ENCODE peak calls at places on chromosomes 4 and X, in nine cellular contexts. One of them, this sample, is unnamed.
A peak's percentile ranks its signal among the peaks of the same experiment; 100 is the strongest.

GRCh38 chr4:124325676-124326075 is 386.9 kb downstream of the ANKRD50 start:
- DNase-seq in activated gamma-delta T cell treated with Interleukin-2 at 50 U/mL for 16 hours: no peak
- DNase-seq in NCI-H1092 treated with DMSO at 0.1 percent for 48 hours: no peak
- DNase-seq in activated CD4-positive, alpha-beta T cell treated with anti-CD3 and anti-CD28 coated beads, Interleukin-2, amount 50 U/mL, for 1 hour: no peak
- DNase-seq in EL: no peak
- DNase-seq in HTR-8/SVneo: no peak
- DNase-seq in GM10248: no peak
- DNase-seq in astrocyte of the spinal cord: no peak
- DNase-seq in T-helper 1 cell: no peak
- DNase-seq in this sample: no peak

GRCh38 chr4:173415885-173416658 is 17.2 kb upstream of the SCRG1 start:
- DNase-seq in activated gamma-delta T cell treated with Interleukin-2 at 50 U/mL for 16 hours: no peak
- DNase-seq in NCI-H1092 treated with DMSO at 0.1 percent for 48 hours: no peak
- DNase-seq in activated CD4-positive, alpha-beta T cell treated with anti-CD3 and anti-CD28 coated beads, Interleukin-2, amount 50 U/mL, for 1 hour: no peak
- DNase-seq in EL: no peak
- DNase-seq in HTR-8/SVneo: no peak
- DNase-seq in GM10248: no peak
- DNase-seq in astrocyte of the spinal cord: no peak
- DNase-seq in T-helper 1 cell: no peak
- DNase-seq in this sample: peak; percentile 78

GRCh38 chr4:172998527-172999469 is 169.8 kb upstream of the GALNT7 start:
- DNase-seq in activated gamma-delta T cell treated with Interleukin-2 at 50 U/mL for 16 hours: no peak
- DNase-seq in NCI-H1092 treated with DMSO at 0.1 percent for 48 hours: no peak
- DNase-seq in activated CD4-positive, alpha-beta T cell treated with anti-CD3 and anti-CD28 coated beads, Interleukin-2, amount 50 U/mL, for 1 hour: no peak
- DNase-seq in EL: peak; percentile 30
- DNase-seq in HTR-8/SVneo: peak; percentile 22
- DNase-seq in GM10248: no peak
- DNase-seq in astrocyte of the spinal cord: peak; percentile 88
- DNase-seq in T-helper 1 cell: no peak
- DNase-seq in this sample: peak; percentile 34

GRCh38 chrX:39559229-39559628 is 538.5 kb downstream of the BCOR start:
- DNase-seq in activated gamma-delta T cell treated with Interleukin-2 at 50 U/mL for 16 hours: no peak
- DNase-seq in NCI-H1092 treated with DMSO at 0.1 percent for 48 hours: no peak
- DNase-seq in activated CD4-positive, alpha-beta T cell treated with anti-CD3 and anti-CD28 coated beads, Interleukin-2, amount 50 U/mL, for 1 hour: no peak
- DNase-seq in EL: peak; percentile 53
- DNase-seq in HTR-8/SVneo: no peak
- DNase-seq in GM10248: no peak
- DNase-seq in astrocyte of the spinal cord: peak; percentile 17
- DNase-seq in T-helper 1 cell: no peak
- DNase-seq in this sample: no peak

GRCh38 chrX:1932231-1932630 is 317.4 kb downstream of the ASMT start:
- DNase-seq in activated gamma-delta T cell treated with Interleukin-2 at 50 U/mL for 16 hours: no peak
- DNase-seq in NCI-H1092 treated with DMSO at 0.1 percent for 48 hours: no peak
- DNase-seq in activated CD4-positive, alpha-beta T cell treated with anti-CD3 and anti-CD28 coated beads, Interleukin-2, amount 50 U/mL, for 1 hour: no peak
- DNase-seq in EL: no peak
- DNase-seq in HTR-8/SVneo: no peak
- DNase-seq in GM10248: no peak
- DNase-seq in astrocyte of the spinal cord: peak; percentile 54
- DNase-seq in T-helper 1 cell: no peak
- DNase-seq in this sample: peak; percentile 98

GRCh38 chr4:59222231-59222630 is 1977.9 kb upstream of the ADGRL3 start:
- DNase-seq in activated gamma-delta T cell treated with Interleukin-2 at 50 U/mL for 16 hours: no peak
- DNase-seq in NCI-H1092 treated with DMSO at 0.1 percent for 48 hours: no peak
- DNase-seq in activated CD4-positive, alpha-beta T cell treated with anti-CD3 and anti-CD28 coated beads, Interleukin-2, amount 50 U/mL, for 1 hour: no peak
- DNase-seq in EL: no peak
- DNase-seq in HTR-8/SVneo: no peak
- DNase-seq in GM10248: no peak
- DNase-seq in astrocyte of the spinal cord: no peak
- DNase-seq in T-helper 1 cell: no peak
- DNase-seq in this sample: no peak

GRCh38 chrX:152813211-152813610 is 17.3 kb downstream of the CETN2 start:
- DNase-seq in activated gamma-delta T cell treated with Interleukin-2 at 50 U/mL for 16 hours: no peak
- DNase-seq in NCI-H1092 treated with DMSO at 0.1 percent for 48 hours: no peak
- DNase-seq in activated CD4-positive, alpha-beta T cell treated with anti-CD3 and anti-CD28 coated beads, Interleukin-2, amount 50 U/mL, for 1 hour: no peak
- DNase-seq in EL: no peak
- DNase-seq in HTR-8/SVneo: no peak
- DNase-seq in GM10248: no peak
- DNase-seq in astrocyte of the spinal cord: no peak
- DNase-seq in T-helper 1 cell: no peak
- DNase-seq in this sample: no peak

GRCh38 chr4:681736-682451 is 7.1 kb downstream of the SLC49A3 start:
- DNase-seq in activated gamma-delta T cell treated with Interleukin-2 at 50 U/mL for 16 hours: peak; percentile 37
- DNase-seq in NCI-H1092 treated with DMSO at 0.1 percent for 48 hours: no peak
- DNase-seq in activated CD4-positive, alpha-beta T cell treated with anti-CD3 and anti-CD28 coated beads, Interleukin-2, amount 50 U/mL, for 1 hour: peak; percentile 43
- DNase-seq in EL: no peak
- DNase-seq in HTR-8/SVneo: no peak
- DNase-seq in GM10248: peak; percentile 73
- DNase-seq in astrocyte of the spinal cord: no peak
- DNase-seq in T-helper 1 cell: peak; percentile 46
- DNase-seq in this sample: no peak

GRCh38 chrX:111490683-111491082 is 20.8 kb upstream of the SERTM2 start:
- DNase-seq in activated gamma-delta T cell treated with Interleukin-2 at 50 U/mL for 16 hours: no peak
- DNase-seq in NCI-H1092 treated with DMSO at 0.1 percent for 48 hours: no peak
- DNase-seq in activated CD4-positive, alpha-beta T cell treated with anti-CD3 and anti-CD28 coated beads, Interleukin-2, amount 50 U/mL, for 1 hour: no peak
- DNase-seq in EL: no peak
- DNase-seq in HTR-8/SVneo: no peak
- DNase-seq in GM10248: no peak
- DNase-seq in astrocyte of the spinal cord: no peak
- DNase-seq in T-helper 1 cell: no peak
- DNase-seq in this sample: no peak

GRCh38 chr4:133186210-133186609 is 37.1 kb downstream of the PCDH10 start:
- DNase-seq in activated gamma-delta T cell treated with Interleukin-2 at 50 U/mL for 16 hours: no peak
- DNase-seq in NCI-H1092 treated with DMSO at 0.1 percent for 48 hours: no peak
- DNase-seq in activated CD4-positive, alpha-beta T cell treated with anti-CD3 and anti-CD28 coated beads, Interleukin-2, amount 50 U/mL, for 1 hour: no peak
- DNase-seq in EL: no peak
- DNase-seq in HTR-8/SVneo: no peak
- DNase-seq in GM10248: no peak
- DNase-seq in astrocyte of the spinal cord: peak; percentile 34
- DNase-seq in T-helper 1 cell: no peak
- DNase-seq in this sample: peak; percentile 15